ENCODE peak calls at places on chromosomes 7 and 10, in eight cellular contexts. V is right lobe of liver, I is neuronal stem cell, B is hepatocyte, M is HCT116, T is Karpas-422, W is GM23338, F is right cardiac atrium. Q is an unnamed sample.

GRCh38 chr7:154960063-154960790 is 42.7 kb downstream of the PAXIP1 start:
- DNase-seq in M (no peak), T (no peak), F (no peak), B (no peak), I (no peak), V (peak; percentile 78), W (no peak), Q (no peak)

GRCh38 chr10:6204341-6205191 is 1.8 kb downstream of the PFKFB3 start:
- DNase-seq in F (peak; percentile 82), M (no peak), B (peak; percentile 77), I (peak; percentile 45), W (no peak), T (peak; percentile 50), V (peak; percentile 80), Q (peak; percentile 87)

GRCh38 chr10:84548869-84549268 is 220.5 kb downstream of the CCSER2 start:
- DNase-seq in V (no peak), T (peak; percentile 43), W (peak; percentile 82), F (no peak), B (no peak), I (no peak), M (no peak), Q (no peak)

GRCh38 chr7:92010215-92010614 is 69.6 kb downstream of the AKAP9 start:
- DNase-seq in I (no peak), T (no peak), B (peak; percentile 5), M (no peak), F (no peak), V (no peak), W (no peak), Q (no peak)

GRCh38 chr7:15929406-15929805 is 242.9 kb upstream of the MEOX2 start:
- DNase-seq in W (no peak), I (no peak), V (no peak), M (no peak), T (no peak), F (no peak), B (no peak), Q (no peak)

GRCh38 chr7:75725306-75725705 is 13.4 kb downstream of the HIP1 start:
- DNase-seq in T (no peak), M (no peak), F (no peak), I (no peak), V (no peak), B (no peak), W (no peak), Q (no peak)

GRCh38 chr7:13908667-13909382 is 80.6 kb downstream of the ETV1 start:
- DNase-seq in M (peak; percentile 68), I (peak; percentile 20), V (no peak), F (no peak), T (no peak), W (no peak), B (no peak), Q (no peak)

GRCh38 chr10:68167271-68167670 is 58.0 kb downstream of the MYPN start:
- DNase-seq in I (no peak), B (no peak), V (no peak), M (no peak), W (no peak), F (no peak), T (no peak), Q (no peak)

GRCh38 chr10:80104066-80104926 is 25.8 kb downstream of the TMEM254 start:
- DNase-seq in B (peak; percentile 67), I (no peak), M (no peak), V (no peak), F (peak; percentile 59), W (no peak), T (no peak), Q (no peak)

DNA sequence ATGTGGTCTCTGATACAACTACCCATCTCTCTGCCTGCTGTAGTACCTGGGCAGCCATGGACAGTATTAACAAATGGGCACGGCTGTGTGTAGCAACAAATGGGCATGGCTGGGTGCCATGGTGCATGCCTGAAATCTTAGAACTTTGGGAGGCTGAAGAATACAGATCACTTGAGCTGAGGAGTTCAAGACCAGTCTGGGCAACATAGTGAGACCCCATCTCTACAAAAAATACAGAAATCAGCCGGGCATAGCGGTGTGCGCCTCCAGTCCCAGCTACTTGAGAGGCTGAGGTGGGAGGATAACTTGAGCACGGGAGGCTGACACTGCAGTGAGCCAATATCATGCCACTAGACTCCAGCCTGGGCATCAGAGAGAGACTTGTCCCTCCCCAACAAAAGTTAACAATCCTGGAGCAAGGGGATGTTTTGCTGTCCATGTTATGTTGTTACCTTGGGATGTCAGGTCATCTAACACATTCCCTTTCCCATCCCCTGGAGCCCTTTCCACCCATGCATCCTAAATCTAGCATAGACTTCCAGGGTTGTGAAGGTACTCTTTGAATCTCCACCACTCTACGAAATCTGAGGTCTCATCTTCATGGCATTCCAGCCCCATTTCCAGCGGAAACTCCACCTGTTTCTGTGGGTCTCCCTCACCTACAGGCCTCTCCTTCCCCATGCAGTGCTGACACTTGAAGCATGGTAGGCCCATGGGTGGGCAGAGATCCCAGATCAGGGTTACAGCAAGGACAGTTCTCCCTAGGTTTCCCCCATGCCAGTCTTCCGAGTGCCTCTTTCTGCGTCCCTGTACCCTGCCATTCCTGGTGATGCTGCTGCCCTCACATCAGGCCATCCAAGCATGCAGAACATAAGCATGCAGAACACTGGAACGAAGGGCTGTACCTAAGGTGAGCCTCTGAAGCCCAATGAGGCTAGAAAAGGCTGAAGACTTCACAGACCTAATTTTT is 13.1 kb downstream of the FXYD4 start:
- DNase-seq in F (no peak), B (no peak), V (no peak), W (no peak), I (no peak), T (peak; percentile 66), M (no peak), Q (peak; percentile 33)
- H3K27ac ChIP-seq in F (no peak overlapping the region), B (no peak overlapping the region), V (no peak overlapping the region), W (no peak overlapping the region), I (no peak overlapping the region), T (no peak overlapping the region), M (no peak overlapping the region), Q (no peak overlapping the region)

GRCh38 chr10:3895045-3895609 is 110.1 kb upstream of the KLF6 start:
- DNase-seq in T (no peak), V (no peak), B (no peak), M (no peak), W (no peak), I (no peak), F (no peak), Q (no peak)

GRCh38 chr10:3893102-3893473 is 108.1 kb upstream of the KLF6 start:
- DNase-seq in T (no peak), M (no peak), B (no peak), I (no peak), W (no peak), V (no peak), F (no peak), Q (no peak)

GRCh38 chr10:3893904-3894563 is 109.0 kb upstream of the KLF6 start:
- DNase-seq in T (no peak), M (no peak), B (no peak), W (no peak), F (no peak), I (no peak), V (no peak), Q (no peak)

GRCh38 chr10:3898821-3899220 is 113.8 kb upstream of the KLF6 start:
- DNase-seq in W (no peak), M (peak; percentile 34), V (no peak), T (no peak), F (no peak), I (no peak), B (no peak), Q (no peak)

DNA sequence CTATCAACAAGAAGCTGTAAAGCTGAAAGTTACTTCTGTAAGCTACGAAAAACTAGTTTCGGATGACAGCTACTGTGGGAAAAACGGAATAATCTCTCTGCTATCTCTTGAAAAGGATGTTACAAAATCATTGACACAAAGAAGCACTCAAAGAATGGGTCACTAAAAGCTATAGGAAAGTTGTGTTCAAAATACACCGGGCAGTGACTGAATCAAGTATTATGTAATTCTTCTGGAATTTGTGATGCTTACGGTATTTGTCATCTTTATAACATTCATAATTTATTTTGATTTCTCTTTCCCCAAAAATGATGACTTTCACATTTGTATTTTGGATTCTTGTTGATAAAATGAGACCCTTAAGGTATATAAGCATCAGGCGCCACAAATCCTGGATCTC is 112.1 kb upstream of the KLF6 start:
- DNase-seq in F (no peak), T (no peak), M (no peak), V (no peak), I (no peak), B (no peak), W (no peak), Q (no peak)
- H3K4me1 ChIP-seq in F (no peaks in the 10 kb centered on the region), T (no peaks in the 10 kb centered on the region), M (no peaks in the 10 kb centered on the region), V (no peaks in the 10 kb centered on the region), I (peaks cover 1% of the 10 kb centered on the region), B (peaks cover 8% of the 10 kb centered on the region), W (no peaks in the 10 kb centered on the region), Q (peaks cover 5% of the 10 kb centered on the region)

DNA sequence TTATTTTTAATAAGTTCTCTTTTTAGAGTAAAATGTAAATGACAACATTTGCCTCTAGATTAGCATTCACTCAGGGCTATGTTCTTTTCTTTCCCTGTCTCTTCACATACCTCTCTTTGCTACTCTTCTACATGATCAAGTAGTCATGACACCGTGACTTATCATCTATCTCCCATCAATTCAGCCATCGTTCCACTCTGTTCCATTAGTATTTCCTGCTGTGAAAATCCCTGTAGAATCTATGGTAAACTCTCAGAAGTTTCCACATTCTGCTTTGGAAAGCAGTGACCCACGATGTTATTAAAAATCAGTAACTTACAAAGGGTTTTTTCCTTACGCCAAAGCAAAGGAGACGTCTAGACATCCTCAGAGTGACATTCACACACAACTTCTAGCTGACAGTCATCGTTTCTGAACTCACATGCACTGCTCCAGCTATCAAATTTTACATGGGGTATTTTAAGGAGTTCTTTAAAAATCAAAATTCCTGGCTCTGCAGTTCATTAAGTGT is 135.6 kb downstream of the SEMA3C start:
- DNase-seq in V (no peak), W (no peak), I (no peak), M (no peak), B (no peak), F (no peak), T (no peak), Q (no peak)
- H3K27ac ChIP-seq in V (no peak overlapping the region), W (no peak overlapping the region), I (no peak overlapping the region), M (no peak overlapping the region), B (no peak overlapping the region), F (no peak overlapping the region), T (no peak overlapping the region), Q (no peak overlapping the region)

GRCh38 chr10:8045728-8046494 is 8.6 kb upstream of the GATA3 start:
- DNase-seq in W (peak; percentile 31), B (no peak), I (no peak), T (no peak), M (no peak), V (no peak), F (no peak), Q (no peak)
- H3K4me1 ChIP-seq in W (peaks cover 76% of the 10 kb centered on the region), B (peaks cover 21% of the 10 kb centered on the region), I (peaks cover 18% of the 10 kb centered on the region), T (no peaks in the 10 kb centered on the region), M (no peaks in the 10 kb centered on the region), V (no peaks in the 10 kb centered on the region), F (peaks cover 2% of the 10 kb centered on the region), Q (peaks cover 17% of the 10 kb centered on the region)

DNA sequence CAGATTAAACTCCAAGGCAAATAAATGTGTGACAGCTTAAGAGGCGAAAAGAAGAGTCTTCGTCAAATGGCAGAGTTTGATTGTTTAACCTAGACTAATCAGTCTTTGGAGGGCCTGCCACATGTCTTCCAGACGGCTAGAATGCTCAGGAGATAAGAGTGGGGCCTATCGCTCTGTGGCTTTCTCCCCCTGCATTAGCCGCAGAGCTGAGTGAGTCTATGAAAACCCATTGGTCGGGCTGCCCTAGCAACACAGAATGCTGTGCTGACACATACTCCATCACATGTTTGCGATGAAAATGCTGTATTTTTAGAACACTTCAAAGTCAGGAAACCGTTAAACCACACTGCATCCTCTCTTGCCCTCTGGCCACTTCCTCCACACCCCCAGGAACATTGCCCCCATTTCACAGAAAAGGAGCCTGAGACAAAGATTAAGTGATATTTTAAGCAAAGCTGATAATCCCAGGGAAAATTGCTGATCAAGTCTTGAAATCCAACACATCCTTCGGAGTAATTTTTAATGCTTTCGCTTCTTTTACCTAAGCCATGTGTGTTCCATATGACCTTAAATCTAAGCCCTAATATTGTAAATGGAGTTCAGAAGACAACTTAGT is 161.0 kb downstream of the CELF2 start:
- DNase-seq in B (peak; percentile 55), W (no peak), M (no peak), V (no peak), T (no peak), I (no peak), F (peak; percentile 83), Q (no peak)
- H3K27ac ChIP-seq in B (peak overlapping the region; percentile 5), W (no peak overlapping the region), M (no peak overlapping the region), V (no peak overlapping the region), T (no peak overlapping the region), I (no peak overlapping the region), F (no peak overlapping the region), Q (no peak overlapping the region)

Q was measured in kidney.